ENCODE peak calls at places on chromosome 2, in five cellular contexts. I is A549; A is suprapubic skin; Y is lung; W is CD4-positive, alpha-beta memory T cell. R is an unnamed sample.
A peak's percentile ranks its signal among the peaks of the same experiment; 100 is the strongest.

GRCh38 chr2:203835420-203835819 is 32.2 kb upstream of the CTLA4 start:
- DNase-seq in I (no peak), A (no peak), Y (no peak), W (no peak), R (no peak)

GRCh38 chr2:115161531-115162453 is 719.4 kb downstream of the DPP10 start:
- DNase-seq in I (no peak), A (no peak), Y (no peak), W (no peak), R (no peak)

GRCh38 chr2:72827999-72828646 is 2.3 kb upstream of the EXOC6B start:
- DNase-seq in I (no peak), A (no peak), Y (no peak), W (no peak), R (no peak)

GRCh38 chr2:130387071-130387400 is 31.2 kb downstream of the PTPN18 start:
- DNase-seq in I (no peak), A (no peak), Y (no peak), W (no peak), R (no peak)

GRCh38 chr2:128086244-128086643 is 4.8 kb upstream of the UGGT1 start:
- DNase-seq in I (no peak), A (no peak), Y (no peak), W (no peak), R (no peak)

GRCh38 chr2:207765541-207765940 is 4.2 kb downstream of the FZD5 start:
- DNase-seq in I (no peak), A (no peak), Y (peak; percentile 78), W (no peak), R (no peak)

GRCh38 chr2:68829764-68830163 is 41.4 kb downstream of the BMP10 start:
- DNase-seq in I (no peak), A (no peak), Y (no peak), W (no peak), R (no peak)

GRCh38 chr2:2812648-2813047 is 481.6 kb upstream of the MYT1L start:
- DNase-seq in I (no peak), A (no peak), Y (no peak), W (no peak), R (no peak)

DNA sequence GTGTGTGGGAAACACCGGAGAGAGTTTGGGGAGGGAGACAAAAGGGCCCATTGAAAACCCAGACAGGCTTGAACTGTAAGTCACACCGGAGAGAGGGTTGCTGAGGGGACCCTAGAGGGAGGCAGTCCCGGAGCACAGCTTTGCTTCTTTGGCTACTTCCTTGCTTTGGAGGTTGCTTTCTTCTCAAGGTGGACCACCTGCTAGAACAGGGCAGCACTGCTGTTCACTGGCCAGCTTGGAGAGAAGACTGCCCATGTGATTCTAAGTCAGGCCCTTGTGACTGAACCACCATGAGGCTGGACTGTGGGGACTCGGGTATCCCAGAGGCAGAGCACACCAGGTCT is 4.4 kb downstream of the ACTG2 start:
- DNase-seq in I (no peak), A (no peak), Y (no peak), W (no peak), R (no peak)
- H3K27ac ChIP-seq in I (no peak overlapping the region), A (no peak overlapping the region), Y (peak overlapping the region; percentile 32), W (no peak overlapping the region), R (peak overlapping the region; percentile 79)

GRCh38 chr2:219523031-219523671 is 8.9 kb downstream of the ASIC4 start:
- DNase-seq in I (no peak), A (no peak), Y (no peak), W (no peak), R (no peak)
- H3K4me3 ChIP-seq in I (no peak overlapping the region), A (peak overlapping the region; percentile 27), Y (no peak overlapping the region), W (no peak overlapping the region), R (peak overlapping the region; percentile 60)

DNA sequence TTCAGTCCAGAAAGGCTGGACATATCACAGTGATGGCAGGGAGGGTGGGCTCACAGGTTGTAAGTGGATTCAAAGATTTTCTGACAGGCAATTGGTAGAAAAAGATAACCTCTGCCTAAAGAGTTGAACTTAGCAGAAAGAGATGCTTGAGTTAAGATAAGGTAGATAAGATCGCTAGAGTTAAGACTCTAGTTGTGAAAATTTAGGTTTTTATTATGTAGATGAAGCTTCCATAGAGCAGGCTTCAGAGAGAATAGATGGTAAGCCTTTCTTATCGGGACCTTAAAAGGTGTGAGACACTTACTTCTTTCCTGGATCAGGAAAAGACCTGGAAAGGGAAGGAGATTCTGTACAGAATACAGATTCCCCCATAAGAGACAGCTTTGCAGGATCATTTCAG is 134.4 kb downstream of the GULP1 start:
- DNase-seq in I (no peak), A (no peak), Y (no peak), W (no peak), R (no peak)
- H3K27ac ChIP-seq in I (no peak overlapping the region), A (no peak overlapping the region), Y (no peak overlapping the region), W (no peak overlapping the region), R (no peak overlapping the region)

GRCh38 chr2:201628545-201628944 is 14.8 kb downstream of the TMEM237 start:
- DNase-seq in I (no peak), A (no peak), Y (no peak), W (no peak), R (no peak)
- H3K4me3 ChIP-seq in I (no peak overlapping the region), A (no peak overlapping the region), Y (no peak overlapping the region), W (no peak overlapping the region), R (no peak overlapping the region)

DNA sequence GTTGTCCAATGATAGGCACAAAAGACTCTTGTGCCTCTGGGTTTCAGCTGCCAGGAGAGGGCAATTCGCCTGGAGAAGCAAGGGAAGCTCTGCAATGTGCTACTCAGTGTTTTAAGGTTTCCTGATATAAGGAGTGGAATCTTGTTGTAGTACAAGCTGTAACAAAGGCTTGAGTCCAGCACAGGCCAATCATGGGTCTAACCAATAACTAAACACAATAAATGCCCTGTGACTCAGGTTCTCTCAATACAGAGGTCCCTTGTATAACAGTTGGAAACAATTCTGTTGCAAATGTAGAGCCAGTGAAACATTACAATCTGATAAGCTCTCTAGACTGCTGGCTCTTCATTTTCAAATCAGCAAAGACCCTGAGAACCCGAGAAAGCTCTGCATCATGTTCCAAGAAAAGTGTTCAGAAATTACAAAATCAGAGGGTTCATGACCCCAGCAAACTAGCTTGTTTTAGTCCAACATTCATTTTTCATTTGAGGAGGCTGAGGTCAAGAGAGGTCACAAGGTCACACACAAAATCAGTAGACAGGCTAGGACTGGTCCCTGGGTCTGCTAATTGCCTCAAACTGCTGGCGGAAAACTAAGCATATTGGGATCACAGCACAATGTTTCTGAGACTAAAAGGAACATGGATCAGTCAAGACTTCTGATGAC is 59.0 kb upstream of the DNMT3A start:
- DNase-seq in I (no peak), A (no peak), Y (no peak), W (no peak), R (no peak)
- H3K27ac ChIP-seq in I (no peak overlapping the region), A (no peak overlapping the region), Y (no peak overlapping the region), W (no peak overlapping the region), R (no peak overlapping the region)

R was measured in vagina.